ENCODE peak calls at places on chromosomes 3 and 15, in ten cellular contexts. G is stimulated activated CD4-positive, alpha-beta T cell treated with anti-CD3 and anti-CD28 coated beads, Interleukin-4, amount 100 ng/mL, for 48 hours; I is hepatic stellate cell; V is nephron progenitor cell; L is GM23248; K is left ventricle myocardium inferior; C is Jurkat, Clone E6-1; U is CD4-positive, alpha-beta memory T cell; P is EL; Z is T1000. R is an unnamed sample.

GRCh38 chr15:95760508-95760907 is 570.0 kb upstream of the NR2F2 start:
- DNase-seq in G (no peak), I (no peak), V (peak), L (no peak), K (no peak), C (no peak), U (no peak), P (peak), Z (no peak), R (no peak)

GRCh38 chr15:66841953-66842681 is 140.1 kb downstream of the SMAD6 start:
- DNase-seq in G (no peak), I (peak), V (peak), L (peak), K (peak), C (no peak), U (no peak), P (peak), Z (peak), R (peak)

GRCh38 chr15:33860749-33861148 is 107.5 kb upstream of the CHRM5 start:
- DNase-seq in G (no peak), I (peak), V (no peak), L (peak), K (no peak), C (no peak), U (no peak), P (peak), Z (no peak), R (no peak)

GRCh38 chr15:70451861-70452653 is 311.3 kb downstream of the UACA start:
- DNase-seq in G (no peak), I (no peak), V (peak), L (no peak), K (no peak), C (no peak), U (no peak), P (no peak), Z (no peak), R (no peak)

GRCh38 chr3:29764603-29765254 is 483.9 kb downstream of the RBMS3 start:
- DNase-seq in G (no peak), I (no peak), V (no peak), L (peak), K (no peak), C (no peak), U (no peak), P (peak), Z (no peak), R (no peak)

GRCh38 chr15:56042982-56043980 is 49.9 kb upstream of the NEDD4 start:
- DNase-seq in G (no peak), I (no peak), V (no peak), L (no peak), K (no peak), C (peak), U (peak), P (no peak), Z (no peak), R (no peak)

GRCh38 chr3:123447749-123448502 is 964 bp downstream of the ADCY5 start:
- DNase-seq in G (peak), I (no peak), V (peak), L (peak), K (no peak), C (no peak), U (no peak), P (no peak), Z (no peak), R (peak)

GRCh38 chr3:170961616-170962400 is 53.4 kb upstream of the EIF5A2 start:
- DNase-seq in G (no peak), I (peak), V (no peak), L (peak), K (no peak), C (peak), U (no peak), P (peak), Z (no peak), R (no peak)

GRCh38 chr3:134029256-134029733 is 430 bp downstream of the SLCO2A1 start:
- DNase-seq in G (no peak), I (no peak), V (no peak), L (peak), K (no peak), C (no peak), U (no peak), P (peak), Z (no peak), R (no peak)

GRCh38 chr3:181773921-181774320 is 62.2 kb downstream of the SOX2 start:
- DNase-seq in G (no peak), I (no peak), V (no peak), L (no peak), K (no peak), C (no peak), U (no peak), P (no peak), Z (no peak), R (no peak)

GRCh38 chr3:13391308-13391707 is 28.8 kb downstream of the NUP210 start:
- DNase-seq in G (no peak), I (no peak), V (no peak), L (no peak), K (no peak), C (no peak), U (no peak), P (no peak), Z (no peak), R (no peak)

GRCh38 chr3:131714585-131715220 is 211.9 kb upstream of the MRPL3 start:
- DNase-seq in G (no peak), I (no peak), V (no peak), L (no peak), K (no peak), C (peak), U (no peak), P (no peak), Z (no peak), R (no peak)

GRCh38 chr3:187850256-187851010 is 105.2 kb upstream of the BCL6 start:
- DNase-seq in G (no peak), I (no peak), V (no peak), L (no peak), K (no peak), C (no peak), U (no peak), P (no peak), Z (no peak), R (no peak)

GRCh38 chr3:16309558-16309957 is 44.5 kb downstream of the OXNAD1 start:
- DNase-seq in G (no peak), I (no peak), V (no peak), L (peak), K (no peak), C (peak), U (peak), P (peak), Z (no peak), R (no peak)

GRCh38 chr15:89999676-90000174 is 1.4 kb upstream of the ZNF710 start:
- DNase-seq in G (no peak), I (peak), V (peak), L (peak), K (no peak), C (no peak), U (peak), P (peak), Z (no peak), R (no peak)

GRCh38 chr3:882526-882925 is 210.3 kb upstream of the CNTN6 start:
- DNase-seq in G (no peak), I (no peak), V (no peak), L (peak), K (no peak), C (no peak), U (no peak), P (no peak), Z (no peak), R (no peak)

GRCh38 chr3:184656991-184657669 is 54.7 kb downstream of the MAGEF1 start:
- DNase-seq in G (peak), I (no peak), V (no peak), L (peak), K (no peak), C (no peak), U (no peak), P (peak), Z (no peak), R (no peak)

GRCh38 chr3:53844262-53845102 is 1.7 kb downstream of the CHDH start:
- DNase-seq in G (no peak), I (no peak), V (no peak), L (no peak), K (no peak), C (no peak), U (no peak), P (no peak), Z (no peak), R (no peak)

GRCh38 chr15:87976552-87976951 is 280.0 kb downstream of the NTRK3 start:
- DNase-seq in G (no peak), I (no peak), V (no peak), L (no peak), K (no peak), C (no peak), U (no peak), P (no peak), Z (no peak), R (no peak)

GRCh38 chr3:134904333-134904771 is 109.3 kb downstream of the EPHB1 start:
- DNase-seq in G (peak), I (no peak), V (no peak), L (no peak), K (no peak), C (no peak), U (no peak), P (no peak), Z (no peak), R (no peak)

GRCh38 chr15:33093234-33093633 is 101.3 kb downstream of the FMN1 start:
- DNase-seq in G (no peak), I (no peak), V (no peak), L (no peak), K (no peak), C (no peak), U (no peak), P (no peak), Z (no peak), R (no peak)